ENCODE peak calls at places on chromosomes 13 and 19, in ten cellular contexts. L is AG09319, C is coronary artery, T is fibroblast of the aortic adventitia, S is left ventricle myocardium inferior, I is neural progenitor cell, Y is adrenal gland, E is SK-N-SH, B is A549, X is heart left ventricle. W is an unnamed sample.

GRCh38 chr13:80727321-80727975 is 386.5 kb upstream of the SPRY2 start:
- DNase-seq in L (no peak), C (no peak), T (no peak), S (no peak), I (no peak), Y (no peak), E (no peak), B (no peak), X (no peak), W (no peak)

GRCh38 chr19:10390652-10391286 is 10.4 kb upstream of the TYK2 start:
- DNase-seq in L (peak; percentile 27), C (no peak), T (peak; percentile 80), S (peak; percentile 61), I (peak; percentile 81), Y (peak; percentile 64), E (peak; percentile 85), B (peak; percentile 78), X (peak; percentile 61), W (no peak)

GRCh38 chr19:8638078-8638619 is 7.7 kb downstream of the NFILZ start:
- DNase-seq in L (no peak), C (no peak), T (peak; percentile 21), S (peak; percentile 39), I (no peak), Y (peak; percentile 23), E (no peak), B (peak; percentile 93), X (peak; percentile 26), W (no peak)

GRCh38 chr19:38666662-38667448 is 19.4 kb downstream of the ACTN4 start:
- DNase-seq in L (no peak), C (no peak), T (peak; percentile 76), S (no peak), I (peak; percentile 58), Y (peak; percentile 86), E (no peak), B (peak; percentile 87), X (peak; percentile 75), W (no peak)

GRCh38 chr19:13120817-13121216 is 2.8 kb downstream of the NACC1 start:
- DNase-seq in L (no peak), C (no peak), T (peak; percentile 71), S (no peak), I (no peak), Y (no peak), E (no peak), B (no peak), X (no peak), W (no peak)

GRCh38 chr19:45499196-45500180 is 1.2 kb downstream of the PPM1N start:
- DNase-seq in L (no peak), C (no peak), T (no peak), S (no peak), I (peak; percentile 86), Y (peak; percentile 65), E (peak; percentile 62), B (peak; percentile 67), X (no peak), W (peak; percentile 84)

GRCh38 chr19:57675881-57676280 is 5.9 kb upstream of the ZNF551 start:
- DNase-seq in L (no peak), C (no peak), T (peak; percentile 7), S (no peak), I (no peak), Y (no peak), E (no peak), B (no peak), X (no peak), W (no peak)

GRCh38 chr13:32126298-32126697 is 94.7 kb downstream of the FRY start:
- DNase-seq in L (no peak), C (no peak), T (peak; percentile 45), S (no peak), I (no peak), Y (no peak), E (no peak), B (no peak), X (no peak), W (no peak)

GRCh38 chr13:32259116-32259515 is 56.0 kb downstream of the ZAR1L start:
- DNase-seq in L (no peak), C (no peak), T (no peak), S (no peak), I (no peak), Y (no peak), E (no peak), B (peak; percentile 2), X (no peak), W (no peak)

GRCh38 chr19:45515081-45515624 is 7.9 kb downstream of the VASP start:
- DNase-seq in L (no peak), C (no peak), T (no peak), S (peak; percentile 58), I (no peak), Y (peak; percentile 78), E (no peak), B (no peak), X (peak; percentile 68), W (no peak)

GRCh38 chr19:30430206-30430734 is 58.1 kb downstream of the ZNF536 start:
- DNase-seq in L (no peak), C (no peak), T (no peak), S (no peak), I (no peak), Y (no peak), E (no peak), B (no peak), X (no peak), W (no peak)

GRCh38 chr19:20503536-20503935 is 62.0 kb downstream of the ZNF737 start:
- DNase-seq in L (no peak), C (no peak), T (peak; percentile 8), S (no peak), I (no peak), Y (peak; percentile 67), E (no peak), B (no peak), X (no peak), W (no peak)

GRCh38 chr13:110097013-110097412 is 209.9 kb downstream of the COL4A1 start:
- DNase-seq in L (no peak), C (no peak), T (no peak), S (no peak), I (no peak), Y (no peak), E (no peak), B (no peak), X (no peak), W (no peak)

GRCh38 chr19:32642771-32643170 is 32.2 kb downstream of the ANKRD27 start:
- DNase-seq in L (no peak), C (no peak), T (no peak), S (no peak), I (no peak), Y (no peak), E (no peak), B (no peak), X (no peak), W (no peak)

GRCh38 chr13:73717632-73718031 is 416.6 kb downstream of the KLF12 start:
- DNase-seq in L (no peak), C (no peak), T (peak; percentile 65), S (no peak), I (no peak), Y (no peak), E (peak; percentile 16), B (no peak), X (no peak), W (no peak)

GRCh38 chr13:73720216-73720840 is 413.9 kb downstream of the KLF12 start:
- DNase-seq in L (no peak), C (no peak), T (no peak), S (no peak), I (no peak), Y (no peak), E (no peak), B (no peak), X (no peak), W (no peak)

GRCh38 chr13:73721571-73721970 is 412.6 kb downstream of the KLF12 start:
- DNase-seq in L (no peak), C (no peak), T (no peak), S (no peak), I (no peak), Y (no peak), E (no peak), B (no peak), X (no peak), W (no peak)

GRCh38 chr13:73718248-73718647 is 416.0 kb downstream of the KLF12 start:
- DNase-seq in L (no peak), C (no peak), T (no peak), S (no peak), I (no peak), Y (no peak), E (no peak), B (no peak), X (no peak), W (no peak)

GRCh38 chr13:73722120-73722519 is 412.1 kb downstream of the KLF12 start:
- DNase-seq in L (no peak), C (no peak), T (peak; percentile 34), S (no peak), I (no peak), Y (no peak), E (peak; percentile 29), B (peak; percentile 21), X (no peak), W (no peak)
- TF ChIP-seq CTCF in L (peak; percentile 37), C (no peak), T (peak; percentile 36), S (no peak), I (peak; percentile 29), Y (no peak), E (peak; percentile 59), B (peak; percentile 35), X (no peak), W (peak; percentile 54)

GRCh38 chr19:11754663-11755062 is 12.1 kb upstream of the ZNF441 start:
- DNase-seq in L (no peak), C (no peak), T (no peak), S (no peak), I (no peak), Y (no peak), E (no peak), B (no peak), X (no peak), W (no peak)
- TF ChIP-seq CTCF in L (no peak), C (no peak), T (no peak), S (no peak), I (no peak), Y (no peak), E (no peak), B (no peak), X (no peak), W (no peak)

GRCh38 chr13:114025432-114026127 is 51.7 kb upstream of the C13orf46 start:
- DNase-seq in L (no peak), C (no peak), T (peak; percentile 28), S (no peak), I (peak; percentile 38), Y (no peak), E (peak; percentile 85), B (no peak), X (no peak), W (no peak)
- TF ChIP-seq CTCF in L (peak; percentile 29), C (no peak), T (no peak), S (no peak), I (no peak), Y (no peak), E (no peak), B (no peak), X (no peak), W (no peak)

DNA sequence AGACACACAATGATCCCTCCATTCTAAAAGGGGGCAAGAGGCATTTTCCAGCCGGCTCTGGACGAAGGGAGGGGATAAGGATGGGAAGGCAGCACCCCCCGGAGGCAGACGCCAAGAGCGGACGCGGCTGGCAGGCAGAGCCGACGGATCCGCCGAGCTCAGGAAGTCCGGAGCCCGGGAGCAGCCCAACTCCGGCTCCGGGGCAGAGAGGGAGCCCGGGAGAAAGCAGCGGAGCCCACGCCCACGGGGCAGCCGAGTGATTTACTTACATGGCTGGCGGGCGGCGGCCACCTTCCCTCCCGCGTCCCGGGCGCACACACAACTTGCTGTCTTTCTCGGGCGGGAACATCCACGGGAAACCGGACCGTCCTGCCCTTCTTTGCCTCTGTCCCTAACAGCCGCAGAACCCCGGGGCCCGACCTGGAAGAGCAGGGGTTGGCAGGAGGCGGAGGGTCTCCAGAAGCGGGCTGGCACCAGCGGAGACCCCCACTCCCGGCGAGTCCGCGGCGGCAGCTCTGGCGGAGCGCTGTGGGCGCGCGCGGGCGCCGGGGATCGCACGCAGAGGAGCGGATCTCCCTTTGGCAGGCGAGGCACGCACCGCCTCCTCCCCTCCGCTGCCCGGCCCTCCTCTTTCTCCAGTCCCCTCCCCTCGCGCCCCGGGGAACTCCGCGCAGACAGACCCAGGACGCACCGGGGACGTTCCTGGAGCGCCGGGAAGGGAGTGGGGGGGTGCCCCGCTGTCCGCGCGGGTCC is at the start of gene LHFPL6:
- DNase-seq in L (peak; percentile 47), C (peak; percentile 91), T (peak; percentile 71), S (peak; percentile 92), I (peak; percentile 90), Y (peak; percentile 82), E (peak; percentile 88), B (peak; percentile 48), X (peak; percentile 91), W (no peak)
- TF ChIP-seq CTCF in L (peak; percentile 48), C (peak; percentile 5), T (peak; percentile 35), S (peak; percentile 52), I (peak; percentile 57), Y (no peak), E (peak; percentile 66), B (peak; percentile 31), X (peak; percentile 46), W (peak; percentile 32)